ENCODE peak calls at places on chromosome 12, in five cellular contexts. B is T1000, Y is ovary, I is Daoy, E is neuronal stem cell. O is an unnamed sample.

GRCh38 chr12:106971065-106971464 is 15.4 kb downstream of the TMEM263 start:
- DNase-seq in B (no peak), Y (no peak), I (no peak), E (no peak), O (no peak)

GRCh38 chr12:126856958-126857357 is 1410.0 kb upstream of the TMEM132C start:
- DNase-seq in B (no peak), Y (no peak), I (no peak), E (no peak), O (no peak)

GRCh38 chr12:4743046-4743445 is 22.8 kb downstream of the GALNT8 start:
- DNase-seq in B (no peak), Y (no peak), I (no peak), E (no peak), O (no peak)

GRCh38 chr12:43480591-43480990 is 71.4 kb downstream of the ADAMTS20 start:
- DNase-seq in B (no peak), Y (no peak), I (no peak), E (no peak), O (no peak)

GRCh38 chr12:19912996-19913395 is 455.3 kb upstream of the PDE3A start:
- DNase-seq in B (no peak), Y (no peak), I (no peak), E (no peak), O (no peak)

GRCh38 chr12:13071305-13072280 is 27.4 kb downstream of the FAM234B start:
- DNase-seq in B (no peak), Y (no peak), I (no peak), E (no peak), O (no peak)

GRCh38 chr12:2125651-2126050 is 72.9 kb downstream of the CACNA1C start:
- DNase-seq in B (no peak), Y (no peak), I (no peak), E (no peak), O (no peak)

GRCh38 chr12:15899282-15899870 is 11.8 kb upstream of the DERA start:
- DNase-seq in B (no peak), Y (no peak), I (no peak), E (no peak), O (peak; percentile 72)

GRCh38 chr12:96103067-96103650 is 67.8 kb upstream of the LTA4H start:
- DNase-seq in B (no peak), Y (no peak), I (peak; percentile 12), E (no peak), O (no peak)

GRCh38 chr12:76508128-76508661 is 51.4 kb downstream of the OSBPL8 start:
- DNase-seq in B (no peak), Y (no peak), I (no peak), E (no peak), O (no peak)

GRCh38 chr12:126663304-126664094 is 1598.3 kb downstream of the AACS start:
- DNase-seq in B (no peak), Y (no peak), I (peak; percentile 19), E (peak; percentile 14), O (no peak)

GRCh38 chr12:70638639-70639349 is 1.6 kb upstream of the PTPRB start:
- DNase-seq in B (no peak), Y (no peak), I (peak; percentile 32), E (no peak), O (no peak)

GRCh38 chr12:48924617-48925217 is 575 bp downstream of the FKBP11 start:
- DNase-seq in B (no peak), Y (peak; percentile 59), I (peak; percentile 78), E (no peak), O (no peak)

GRCh38 chr12:123057505-123058265 is 77.2 kb downstream of the ARL6IP4 start:
- DNase-seq in B (no peak), Y (no peak), I (peak; percentile 91), E (no peak), O (no peak)

GRCh38 chr12:98172304-98172703 is 343.1 kb upstream of the TMPO start:
- DNase-seq in B (no peak), Y (no peak), I (no peak), E (no peak), O (no peak)

GRCh38 chr12:117236456-117237001 is 46.3 kb upstream of the FBXO21 start:
- DNase-seq in B (no peak), Y (peak; percentile 38), I (peak; percentile 67), E (peak; percentile 86), O (peak; percentile 59)

GRCh38 chr12:86254399-86255107 is 1.6 kb downstream of the MGAT4C start:
- DNase-seq in B (no peak), Y (no peak), I (no peak), E (no peak), O (no peak)

GRCh38 chr12:2588345-2588744 is 206.4 kb upstream of the FKBP4 start:
- DNase-seq in B (no peak), Y (no peak), I (no peak), E (no peak), O (no peak)

GRCh38 chr12:46942579-46942978 is 116.8 kb upstream of the SLC38A4 start:
- DNase-seq in B (peak; percentile 7), Y (no peak), I (peak; percentile 81), E (no peak), O (no peak)

GRCh38 chr12:50213439-50213838 is 46.3 kb upstream of the CERS5 start:
- DNase-seq in B (no peak), Y (no peak), I (no peak), E (no peak), O (no peak)

GRCh38 chr12:685388-685787 is 22.1 kb upstream of the NINJ2 start:
- DNase-seq in B (no peak), Y (no peak), I (peak; percentile 62), E (no peak), O (no peak)